ENCODE peak calls at places on chromosomes 11 and 22, in six cellular contexts. One of them, this sample, is unnamed.

GRCh38 chr22:25143161-25144076 is 56.2 kb upstream of the CRYBB3 start:
- DNase-seq in NCI-H1436: no peak
- DNase-seq in nucleus accumbens: no peak
- DNase-seq in NCI-H510A: no peak
- DNase-seq in stimulated activated CD8-positive, alpha-beta memory T cell treated with anti-CD3 and anti-CD28 coated beads, Interleukin-2, amount 100 ng/mL, for 1 hour: no peak
- DNase-seq in NCI-H1092 treated with DMSO at 0.1 percent for 48 hours: no peak
- DNase-seq in this sample: no peak

GRCh38 chr22:45977551-45978274 is 751 bp upstream of the WNT7B start:
- DNase-seq in NCI-H1092 treated with DMSO at 0.1 percent for 48 hours: no peak
- DNase-seq in nucleus accumbens: no peak
- DNase-seq in stimulated activated CD8-positive, alpha-beta memory T cell treated with anti-CD3 and anti-CD28 coated beads, Interleukin-2, amount 100 ng/mL, for 1 hour: no peak
- DNase-seq in NCI-H1436: no peak
- DNase-seq in NCI-H510A: no peak
- DNase-seq in this sample: no peak

GRCh38 chr11:39461065-39461464 is 1998.4 kb downstream of the LRRC4C start:
- DNase-seq in nucleus accumbens: peak
- DNase-seq in stimulated activated CD8-positive, alpha-beta memory T cell treated with anti-CD3 and anti-CD28 coated beads, Interleukin-2, amount 100 ng/mL, for 1 hour: no peak
- DNase-seq in NCI-H1436: no peak
- DNase-seq in NCI-H1092 treated with DMSO at 0.1 percent for 48 hours: no peak
- DNase-seq in NCI-H510A: no peak
- DNase-seq in this sample: peak

GRCh38 chr11:12675951-12676711 is 1.9 kb downstream of the TEAD1 start:
- DNase-seq in stimulated activated CD8-positive, alpha-beta memory T cell treated with anti-CD3 and anti-CD28 coated beads, Interleukin-2, amount 100 ng/mL, for 1 hour: no peak
- DNase-seq in NCI-H1436: no peak
- DNase-seq in NCI-H510A: no peak
- DNase-seq in nucleus accumbens: peak
- DNase-seq in NCI-H1092 treated with DMSO at 0.1 percent for 48 hours: peak
- DNase-seq in this sample: peak

GRCh38 chr22:45210577-45211431 is 29.9 kb downstream of the KIAA0930 start:
- DNase-seq in NCI-H510A: no peak
- DNase-seq in stimulated activated CD8-positive, alpha-beta memory T cell treated with anti-CD3 and anti-CD28 coated beads, Interleukin-2, amount 100 ng/mL, for 1 hour: no peak
- DNase-seq in NCI-H1092 treated with DMSO at 0.1 percent for 48 hours: no peak
- DNase-seq in NCI-H1436: no peak
- DNase-seq in nucleus accumbens: no peak
- DNase-seq in this sample: no peak

GRCh38 chr11:115215694-115216615 is 288.3 kb downstream of the CADM1 start:
- DNase-seq in NCI-H1436: peak
- DNase-seq in NCI-H1092 treated with DMSO at 0.1 percent for 48 hours: no peak
- DNase-seq in stimulated activated CD8-positive, alpha-beta memory T cell treated with anti-CD3 and anti-CD28 coated beads, Interleukin-2, amount 100 ng/mL, for 1 hour: no peak
- DNase-seq in nucleus accumbens: no peak
- DNase-seq in NCI-H510A: no peak
- DNase-seq in this sample: no peak

GRCh38 chr11:70078095-70078795 is at the start of gene ANO1:
- DNase-seq in NCI-H1436: no peak
- DNase-seq in NCI-H510A: no peak
- DNase-seq in NCI-H1092 treated with DMSO at 0.1 percent for 48 hours: peak
- DNase-seq in nucleus accumbens: no peak
- DNase-seq in stimulated activated CD8-positive, alpha-beta memory T cell treated with anti-CD3 and anti-CD28 coated beads, Interleukin-2, amount 100 ng/mL, for 1 hour: no peak
- DNase-seq in this sample: no peak

GRCh38 chr11:92628401-92629292 is 340.8 kb upstream of the MTNR1B start:
- DNase-seq in stimulated activated CD8-positive, alpha-beta memory T cell treated with anti-CD3 and anti-CD28 coated beads, Interleukin-2, amount 100 ng/mL, for 1 hour: no peak
- DNase-seq in NCI-H510A: no peak
- DNase-seq in NCI-H1092 treated with DMSO at 0.1 percent for 48 hours: peak
- DNase-seq in nucleus accumbens: no peak
- DNase-seq in NCI-H1436: peak
- DNase-seq in this sample: no peak

GRCh38 chr11:110199184-110199981 is 97.0 kb downstream of the RDX start:
- DNase-seq in NCI-H1092 treated with DMSO at 0.1 percent for 48 hours: no peak
- DNase-seq in NCI-H510A: no peak
- DNase-seq in NCI-H1436: no peak
- DNase-seq in nucleus accumbens: no peak
- DNase-seq in stimulated activated CD8-positive, alpha-beta memory T cell treated with anti-CD3 and anti-CD28 coated beads, Interleukin-2, amount 100 ng/mL, for 1 hour: no peak
- DNase-seq in this sample: no peak

GRCh38 chr11:72425053-72425980 is 9.0 kb downstream of the CLPB start:
- DNase-seq in NCI-H1436: no peak
- DNase-seq in NCI-H1092 treated with DMSO at 0.1 percent for 48 hours: no peak
- DNase-seq in nucleus accumbens: no peak
- DNase-seq in NCI-H510A: no peak
- DNase-seq in stimulated activated CD8-positive, alpha-beta memory T cell treated with anti-CD3 and anti-CD28 coated beads, Interleukin-2, amount 100 ng/mL, for 1 hour: no peak
- DNase-seq in this sample: peak

GRCh38 chr22:31244044-31244942 is 32.2 kb downstream of the LIMK2 start:
- DNase-seq in NCI-H1092 treated with DMSO at 0.1 percent for 48 hours: no peak
- DNase-seq in nucleus accumbens: no peak
- DNase-seq in stimulated activated CD8-positive, alpha-beta memory T cell treated with anti-CD3 and anti-CD28 coated beads, Interleukin-2, amount 100 ng/mL, for 1 hour: no peak
- DNase-seq in NCI-H1436: no peak
- DNase-seq in NCI-H510A: no peak
- DNase-seq in this sample: peak

GRCh38 chr22:19064354-19065054 is 57.7 kb downstream of the DGCR2 start:
- DNase-seq in stimulated activated CD8-positive, alpha-beta memory T cell treated with anti-CD3 and anti-CD28 coated beads, Interleukin-2, amount 100 ng/mL, for 1 hour: no peak
- DNase-seq in NCI-H1092 treated with DMSO at 0.1 percent for 48 hours: no peak
- DNase-seq in nucleus accumbens: no peak
- DNase-seq in NCI-H510A: no peak
- DNase-seq in NCI-H1436: no peak
- DNase-seq in this sample: no peak

GRCh38 chr11:3836903-3837302 is 3.9 kb downstream of the RHOG start:
- DNase-seq in nucleus accumbens: no peak
- DNase-seq in NCI-H1436: no peak
- DNase-seq in stimulated activated CD8-positive, alpha-beta memory T cell treated with anti-CD3 and anti-CD28 coated beads, Interleukin-2, amount 100 ng/mL, for 1 hour: peak
- DNase-seq in NCI-H510A: no peak
- DNase-seq in NCI-H1092 treated with DMSO at 0.1 percent for 48 hours: no peak
- DNase-seq in this sample: no peak